ENCODE peak calls at places on chromosomes 12 and 14, in ten cellular contexts. S is CD8-positive, alpha-beta memory T cell; C is NCI-H748 treated with DMSO at 0.1 percent for 48 hours; K is activated CD4-positive, alpha-beta T cell treated with anti-CD3 and anti-CD28 coated beads, Interleukin-2, amount 50 U/mL, for 1 hour; V is H54; Z is GM12865; H is stimulated activated CD4-positive, alpha-beta T cell treated with anti-CD3 and anti-CD28 coated beads, Interleukin-2, amount 100 ng/mL, for 24 hours; F is hypothalamus; T is substantia nigra; O is M059J. Q is an unnamed sample.

GRCh38 chr14:50039734-50040400 is 76.5 kb downstream of the VCPKMT start:
- DNase-seq in S (no peak), C (no peak), K (no peak), V (no peak), Z (peak; percentile 46), H (peak; percentile 27), F (no peak), T (peak; percentile 10), O (peak; percentile 92), Q (no peak)

GRCh38 chr12:75976913-75977312 is 54.7 kb downstream of the PHLDA1 start:
- DNase-seq in S (no peak), C (no peak), K (no peak), V (no peak), Z (no peak), H (no peak), F (no peak), T (no peak), O (no peak), Q (no peak)

GRCh38 chr12:54981796-54982195 is 2.8 kb downstream of the TESPA1 start:
- DNase-seq in S (no peak), C (no peak), K (no peak), V (no peak), Z (no peak), H (peak; percentile 42), F (no peak), T (no peak), O (no peak), Q (no peak)

GRCh38 chr14:61202124-61202523 is 79.0 kb downstream of the TMEM30B start:
- DNase-seq in S (no peak), C (no peak), K (no peak), V (no peak), Z (no peak), H (no peak), F (no peak), T (no peak), O (no peak), Q (no peak)

GRCh38 chr12:124391340-124392261 is 96.7 kb downstream of the RFLNA start:
- DNase-seq in S (no peak), C (no peak), K (peak; percentile 39), V (no peak), Z (peak; percentile 71), H (peak; percentile 63), F (no peak), T (peak; percentile 45), O (peak; percentile 86), Q (no peak)

GRCh38 chr14:100159865-100160533 is 554 bp upstream of the DEGS2 start:
- DNase-seq in S (no peak), C (peak; percentile 59), K (no peak), V (no peak), Z (no peak), H (no peak), F (no peak), T (no peak), O (no peak), Q (no peak)

GRCh38 chr12:122975790-122976647 is 975 bp downstream of the OGFOD2 start:
- DNase-seq in S (no peak), C (no peak), K (no peak), V (no peak), Z (no peak), H (no peak), F (no peak), T (no peak), O (no peak), Q (no peak)

GRCh38 chr12:124913474-124914391 is 717 bp downstream of the UBC start:
- DNase-seq in S (peak; percentile 90), C (no peak), K (peak; percentile 94), V (no peak), Z (peak; percentile 94), H (peak; percentile 96), F (no peak), T (no peak), O (peak; percentile 76), Q (no peak)

GRCh38 chr12:7175493-7175892 is 14.0 kb upstream of the PEX5 start:
- DNase-seq in S (no peak), C (no peak), K (no peak), V (no peak), Z (no peak), H (no peak), F (no peak), T (no peak), O (no peak), Q (no peak)

GRCh38 chr12:121598672-121599287 is 18.0 kb upstream of the KDM2B start:
- DNase-seq in S (no peak), C (no peak), K (no peak), V (no peak), Z (no peak), H (no peak), F (no peak), T (no peak), O (no peak), Q (no peak)

GRCh38 chr12:55929306-55929791 is 1.6 kb upstream of the DGKA start:
- DNase-seq in S (peak; percentile 88), C (no peak), K (peak; percentile 82), V (no peak), Z (peak; percentile 92), H (peak; percentile 82), F (no peak), T (peak; percentile 33), O (no peak), Q (no peak)

GRCh38 chr14:91573894-91574837 is 64.1 kb upstream of the PPP4R3A start:
- DNase-seq in S (peak; percentile 54), C (peak; percentile 26), K (peak; percentile 69), V (peak; percentile 86), Z (peak; percentile 19), H (peak; percentile 95), F (no peak), T (peak; percentile 12), O (peak; percentile 64), Q (no peak)

GRCh38 chr12:46404225-46404631 is 31.7 kb upstream of the SLC38A2 start:
- DNase-seq in S (no peak), C (no peak), K (no peak), V (no peak), Z (peak; percentile 18), H (no peak), F (no peak), T (no peak), O (peak; percentile 89), Q (no peak)

GRCh38 chr12:123808167-123808566 is 46.1 kb downstream of the DNAH10 start:
- DNase-seq in S (no peak), C (no peak), K (no peak), V (peak; percentile 23), Z (peak; percentile 5), H (no peak), F (no peak), T (peak; percentile 22), O (peak; percentile 18), Q (no peak)

GRCh38 chr12:1273051-1273450 is 282.0 kb downstream of the ERC1 start:
- DNase-seq in S (no peak), C (no peak), K (no peak), V (no peak), Z (no peak), H (no peak), F (no peak), T (no peak), O (no peak), Q (no peak)

GRCh38 chr12:32983968-32984367 is 87.4 kb upstream of the PKP2 start:
- DNase-seq in S (no peak), C (peak; percentile 97), K (no peak), V (no peak), Z (no peak), H (no peak), F (no peak), T (no peak), O (peak; percentile 40), Q (peak; percentile 45)

GRCh38 chr12:48002773-48003218 is 1.5 kb downstream of the COL2A1 start:
- DNase-seq in S (no peak), C (peak; percentile 55), K (no peak), V (no peak), Z (no peak), H (no peak), F (no peak), T (no peak), O (peak; percentile 30), Q (no peak)

GRCh38 chr14:21278632-21279031 is 1.3 kb upstream of the RPGRIP1 start:
- DNase-seq in S (no peak), C (no peak), K (no peak), V (no peak), Z (no peak), H (no peak), F (no peak), T (no peak), O (no peak), Q (no peak)

GRCh38 chr12:116599285-116600122 is 40.3 kb downstream of the MAP1LC3B2 start:
- DNase-seq in S (peak; percentile 21), C (no peak), K (peak; percentile 60), V (peak; percentile 59), Z (peak; percentile 60), H (peak; percentile 74), F (peak; percentile 43), T (peak; percentile 75), O (peak; percentile 64), Q (no peak)

GRCh38 chr14:104567957-104568225 is 11.7 kb upstream of the C14orf180 start:
- DNase-seq in S (no peak), C (no peak), K (no peak), V (no peak), Z (no peak), H (no peak), F (no peak), T (no peak), O (no peak), Q (no peak)

GRCh38 chr12:66984962-66985361 is 284.2 kb upstream of the CAND1 start:
- DNase-seq in S (no peak), C (no peak), K (no peak), V (no peak), Z (no peak), H (no peak), F (no peak), T (no peak), O (peak; percentile 54), Q (no peak)

GRCh38 chr12:109169262-109169661 is 52.9 kb downstream of the ACACB start:
- DNase-seq in S (no peak), C (no peak), K (no peak), V (no peak), Z (no peak), H (no peak), F (no peak), T (no peak), O (no peak), Q (no peak)

GRCh38 chr12:68611094-68611818 is 557 bp downstream of the RAP1B start:
- DNase-seq in S (peak; percentile 59), C (no peak), K (peak; percentile 33), V (peak; percentile 19), Z (peak; percentile 65), H (peak; percentile 46), F (no peak), T (peak; percentile 44), O (peak; percentile 63), Q (no peak)

GRCh38 chr14:95046711-95047681 is 110.3 kb downstream of the DICER1 start:
- DNase-seq in S (no peak), C (no peak), K (no peak), V (no peak), Z (no peak), H (no peak), F (no peak), T (peak; percentile 6), O (peak; percentile 17), Q (no peak)